ENCODE peak calls at places on chromosome 5, in ten cellular contexts. Y is fibroblast of lung, Q is HT-29, S is stomach, R is anterior cingulate cortex, V is foreskin fibroblast, F is skeletal muscle cell, Z is AG20443, E is T-helper 9 cell, K is fibroblast of mammary gland. M is an unnamed sample.

GRCh38 chr5:132666310-132667123 is 7.3 kb upstream of the IL4 start:
- DNase-seq in Q (no peak), Z (no peak), F (no peak), R (no peak), K (no peak), V (no peak), E (no peak), S (no peak), Y (no peak), M (no peak)

GRCh38 chr5:153400931-153401330 is 89.5 kb upstream of the GRIA1 start:
- DNase-seq in Z (peak), R (no peak), V (peak), F (peak), Q (no peak), Y (no peak), S (no peak), K (peak), E (no peak), M (no peak)

GRCh38 chr5:179375236-179375685 is 30.0 kb upstream of the ADAMTS2 start:
- DNase-seq in S (no peak), R (no peak), Z (no peak), V (no peak), Y (no peak), K (no peak), E (no peak), Q (no peak), F (no peak), M (no peak)

GRCh38 chr5:34533582-34534236 is 122.4 kb upstream of the RAI14 start:
- DNase-seq in Q (no peak), Z (no peak), E (no peak), R (no peak), K (peak), V (no peak), S (no peak), Y (no peak), F (no peak), M (no peak)

GRCh38 chr5:181099453-181100086 is 31.4 kb downstream of the OR2V1 start:
- DNase-seq in K (no peak), V (no peak), Y (no peak), S (no peak), Q (no peak), R (no peak), F (no peak), E (no peak), Z (no peak), M (no peak)

GRCh38 chr5:173984218-173984617 is 4.8 kb upstream of the C5orf47 start:
- DNase-seq in Z (no peak), K (peak), R (no peak), E (no peak), F (no peak), S (no peak), Y (peak), Q (peak), V (no peak), M (peak)

GRCh38 chr5:33968133-33969005 is 16.1 kb downstream of the SLC45A2 start:
- DNase-seq in Z (no peak), E (no peak), F (no peak), K (no peak), S (no peak), Y (no peak), V (no peak), Q (no peak), R (no peak), M (no peak)

GRCh38 chr5:39019231-39019630 is 55.0 kb downstream of the RICTOR start:
- DNase-seq in Q (no peak), V (peak), K (no peak), F (no peak), E (no peak), R (no peak), Z (no peak), S (no peak), Y (peak), M (no peak)

GRCh38 chr5:134371834-134372340 is 518 bp downstream of the UBE2B start:
- DNase-seq in R (peak), E (peak), Q (peak), Y (peak), S (peak), K (peak), V (no peak), F (no peak), Z (peak), M (peak)

GRCh38 chr5:138936225-138936967 is 61.3 kb upstream of the LRRTM2 start:
- DNase-seq in K (no peak), F (no peak), Y (no peak), R (no peak), S (peak), Z (no peak), V (no peak), Q (no peak), E (no peak), M (no peak)

GRCh38 chr5:103428411-103428871 is 134.1 kb downstream of the NUDT12 start:
- DNase-seq in F (no peak), V (peak), K (no peak), S (peak), Y (peak), R (no peak), Q (no peak), Z (peak), E (no peak), M (peak)

GRCh38 chr5:73280821-73281746 is 108.1 kb downstream of the TMEM174 start:
- DNase-seq in Y (peak), R (no peak), Q (peak), E (no peak), F (peak), Z (no peak), S (peak), V (no peak), K (peak), M (no peak)

GRCh38 chr5:150513375-150514309 is 5.7 kb downstream of the NDST1 start:
- DNase-seq in Y (peak), Z (no peak), F (no peak), V (no peak), E (no peak), R (no peak), K (peak), Q (no peak), S (no peak), M (no peak)

GRCh38 chr5:123035950-123036390 is 555 bp downstream of the PPIC start:
- DNase-seq in Q (peak), V (peak), S (peak), Y (peak), E (no peak), K (peak), R (peak), Z (peak), F (no peak), M (peak)

GRCh38 chr5:132224721-132225120 is 2.9 kb downstream of the P4HA2 start:
- DNase-seq in Z (peak), K (peak), V (peak), Y (no peak), E (no peak), F (no peak), S (no peak), R (no peak), Q (no peak), M (no peak)

GRCh38 chr5:176612855-176613254 is 2.9 kb upstream of the GPRIN1 start:
- DNase-seq in Z (no peak), E (no peak), K (no peak), R (no peak), Y (no peak), F (no peak), V (no peak), Q (no peak), S (no peak), M (no peak)

GRCh38 chr5:102802704-102803458 is 47.8 kb downstream of the PAM start:
- DNase-seq in V (no peak), S (no peak), Q (no peak), E (no peak), Z (no peak), F (no peak), K (no peak), Y (no peak), R (no peak), M (no peak)

GRCh38 chr5:60196382-60197113 is 303.0 kb upstream of the PDE4D start:
- DNase-seq in K (peak), S (no peak), Q (peak), Z (peak), V (peak), F (peak), E (no peak), R (no peak), Y (peak), M (no peak)

GRCh38 chr5:132230871-132231270 is 3.2 kb upstream of the P4HA2 start:
- DNase-seq in F (no peak), K (no peak), Y (no peak), R (no peak), S (no peak), Q (no peak), Z (no peak), V (no peak), E (no peak), M (no peak)

GRCh38 chr5:78533356-78533755 is 115.2 kb downstream of the LHFPL2 start:
- DNase-seq in Z (no peak), S (no peak), F (no peak), Y (no peak), V (no peak), E (no peak), Q (peak), K (peak), R (no peak), M (peak)

GRCh38 chr5:142399899-142400298 is 75.1 kb upstream of the SPRY4 start:
- DNase-seq in F (no peak), R (no peak), V (peak), K (peak), S (no peak), Q (no peak), Z (no peak), Y (no peak), E (no peak), M (no peak)

GRCh38 chr5:62214701-62215100 is 91.3 kb upstream of the KIF2A start:
- DNase-seq in K (peak), S (no peak), Z (no peak), E (no peak), Q (no peak), Y (no peak), F (no peak), R (no peak), V (no peak), M (no peak)

GRCh38 chr5:1767524-1768282 is 31.9 kb downstream of the MRPL36 start:
- DNase-seq in E (no peak), Z (no peak), V (no peak), S (no peak), K (no peak), R (no peak), Y (no peak), F (no peak), Q (no peak), M (no peak)

GRCh38 chr5:73174100-73174815 is 1.3 kb downstream of the TMEM174 start:
- DNase-seq in Q (no peak), S (no peak), Z (no peak), V (no peak), F (no peak), K (no peak), R (no peak), E (no peak), Y (no peak), M (no peak)

GRCh38 chr5:81181576-81182316 is 51.4 kb upstream of the CKMT2 start:
- DNase-seq in V (no peak), Y (no peak), S (no peak), F (no peak), E (no peak), K (no peak), R (no peak), Q (no peak), Z (no peak), M (no peak)

GRCh38 chr5:68751651-68752050 is 342.2 kb upstream of the SLC30A5 start:
- DNase-seq in Z (no peak), R (no peak), K (no peak), Y (no peak), S (no peak), V (no peak), E (no peak), Q (no peak), F (no peak), M (no peak)

GRCh38 chr5:26003966-26004365 is 1034.4 kb downstream of the CDH9 start:
- DNase-seq in V (no peak), R (no peak), Z (no peak), S (no peak), E (no peak), Y (no peak), K (peak), Q (no peak), F (no peak), M (no peak)

GRCh38 chr5:157177935-157178334 is 2.7 kb upstream of the ITK start:
- DNase-seq in R (no peak), F (no peak), S (no peak), K (peak), Q (no peak), Y (no peak), V (no peak), E (no peak), Z (no peak), M (no peak)

GRCh38 chr5:1754531-1755220 is 45.0 kb downstream of the MRPL36 start:
- DNase-seq in V (no peak), R (no peak), F (no peak), Z (no peak), E (no peak), Y (no peak), Q (no peak), S (peak), K (no peak), M (no peak)

GRCh38 chr5:68315679-68316271 is 100.2 kb downstream of the PIK3R1 start:
- DNase-seq in R (no peak), E (peak), K (no peak), S (no peak), V (no peak), F (no peak), Q (no peak), Z (no peak), Y (no peak), M (no peak)

GRCh38 chr5:60776343-60776742 is 67.7 kb downstream of the ELOVL7 start:
- DNase-seq in S (no peak), F (no peak), Q (no peak), Z (no peak), R (no peak), E (no peak), V (no peak), K (no peak), Y (no peak), M (no peak)